ENCODE peak calls at places on chromosomes 6 and 20, in eight cellular contexts. C is iPS-NIHi11; D is GM12878; O is cardiac fibroblast; R is NT2/D1; F is central memory CD4-positive, alpha-beta T cell; U is stimulated activated CD4-positive, alpha-beta T cell treated with anti-CD3 and anti-CD28 coated beads, Interleukin-12 subunit alpha, Interleukin-12 subunit beta, amount 100 ng/mL, for 48 hours; M is effector memory CD4-positive, alpha-beta T cell. H is an unnamed sample.

GRCh38 chr6:79586548-79586947 is 44.6 kb upstream of the SH3BGRL2 start:
- DNase-seq in D (no peak), M (no peak), R (no peak), U (no peak), C (peak; percentile 48), O (peak; percentile 59), F (no peak), H (no peak)

GRCh38 chr6:41675176-41675767 is 37.0 kb downstream of the MDFI start:
- DNase-seq in D (no peak), O (no peak), R (no peak), U (no peak), C (no peak), F (no peak), M (no peak), H (no peak)

GRCh38 chr6:89464295-89464694 is 31.3 kb downstream of the ANKRD6 start:
- DNase-seq in U (no peak), O (no peak), M (no peak), C (no peak), D (no peak), F (no peak), R (no peak), H (no peak)

GRCh38 chr6:90005048-90005827 is 111.0 kb downstream of the GJA10 start:
- DNase-seq in M (no peak), U (no peak), R (no peak), C (peak; percentile 35), O (no peak), F (no peak), D (no peak), H (no peak)

GRCh38 chr20:56974499-56975250 is 291.8 kb downstream of the BMP7 start:
- DNase-seq in M (no peak), O (peak; percentile 5), F (no peak), R (peak; percentile 68), D (no peak), U (no peak), C (peak; percentile 70), H (peak; percentile 81)

GRCh38 chr6:116217069-116217468 is 36.8 kb downstream of the TSPYL4 start:
- DNase-seq in F (peak; percentile 23), U (no peak), D (no peak), R (no peak), C (peak; percentile 21), M (no peak), O (peak; percentile 73), H (no peak)

GRCh38 chr6:160733045-160733646 is 31.1 kb downstream of the PLG start:
- DNase-seq in U (no peak), F (peak; percentile 13), C (peak; percentile 69), O (peak; percentile 64), M (no peak), D (no peak), R (peak; percentile 23), H (peak; percentile 47)

GRCh38 chr6:169851641-169852503 is 100.5 kb downstream of the ERMARD start:
- DNase-seq in U (no peak), R (peak; percentile 33), F (no peak), O (peak; percentile 45), M (no peak), C (no peak), D (no peak), H (no peak)

GRCh38 chr6:33419580-33420492 is at the start of gene SYNGAP1:
- DNase-seq in O (peak; percentile 33), C (no peak), U (no peak), M (no peak), D (no peak), F (no peak), R (no peak), H (no peak)

GRCh38 chr6:170062904-170063220 is 228.0 kb downstream of the DLL1 start:
- DNase-seq in O (no peak), F (no peak), D (no peak), R (no peak), M (no peak), C (no peak), U (no peak), H (no peak)

GRCh38 chr6:56613247-56613851 is 29.3 kb downstream of the DST start:
- DNase-seq in O (no peak), M (no peak), U (no peak), R (no peak), C (no peak), D (no peak), F (no peak), H (no peak)

GRCh38 chr6:157688960-157689599 is 134.0 kb upstream of the SNX9 start:
- DNase-seq in O (no peak), F (no peak), C (peak; percentile 72), M (no peak), R (no peak), D (no peak), U (no peak), H (no peak)

GRCh38 chr6:142845624-142846458 is 99.1 kb downstream of the HIVEP2 start:
- DNase-seq in M (peak; percentile 43), U (no peak), R (peak; percentile 36), F (peak; percentile 63), O (peak; percentile 92), D (no peak), C (peak; percentile 67), H (peak; percentile 63)

GRCh38 chr6:33949877-33950831 is 146.4 kb upstream of the MLN start:
- DNase-seq in O (no peak), D (no peak), M (no peak), C (peak; percentile 71), U (no peak), F (no peak), R (no peak), H (no peak)

GRCh38 chr20:63029358-63030121 is 22.8 kb upstream of the BHLHE23 start:
- DNase-seq in M (no peak), O (no peak), C (peak; percentile 58), U (no peak), R (no peak), D (no peak), F (no peak), H (no peak)

GRCh38 chr20:41316602-41317535 is 662 bp downstream of the ZHX3 start:
- DNase-seq in O (peak; percentile 94), M (peak; percentile 61), D (no peak), R (no peak), C (peak; percentile 86), U (peak; percentile 73), F (peak; percentile 46), H (peak; percentile 63)

GRCh38 chr6:154276810-154277577 is 79.6 kb downstream of the IPCEF1 start:
- DNase-seq in F (peak; percentile 53), U (no peak), M (no peak), C (no peak), D (no peak), O (peak; percentile 61), R (no peak), H (no peak)

GRCh38 chr6:49888742-49889431 is 22.6 kb upstream of the CRISP1 start:
- DNase-seq in U (no peak), C (no peak), M (no peak), D (no peak), F (no peak), R (no peak), O (no peak), H (no peak)

GRCh38 chr20:64156136-64156885 is 7.9 kb upstream of the MYT1 start:
- DNase-seq in F (no peak), M (no peak), C (no peak), U (no peak), O (no peak), D (no peak), R (no peak), H (no peak)

GRCh38 chr6:158231551-158232444 is 63.6 kb downstream of the GTF2H5 start:
- DNase-seq in O (peak; percentile 57), D (no peak), M (peak; percentile 66), R (no peak), C (peak; percentile 97), F (peak; percentile 75), U (peak; percentile 70), H (peak; percentile 68)

GRCh38 chr6:21873562-21873961 is 280.0 kb downstream of the SOX4 start:
- DNase-seq in O (peak; percentile 97), D (no peak), C (no peak), M (no peak), F (no peak), U (no peak), R (no peak), H (no peak)

GRCh38 chr20:51311636-51312479 is 230.7 kb downstream of the NFATC2 start:
- DNase-seq in M (no peak), F (no peak), U (no peak), R (peak; percentile 90), O (no peak), D (no peak), C (peak; percentile 59), H (no peak)

GRCh38 chr6:34301408-34301807 is 52.6 kb upstream of the SMIM29 start:
- DNase-seq in C (no peak), D (no peak), F (no peak), O (peak; percentile 96), M (no peak), R (no peak), U (no peak), H (no peak)

GRCh38 chr6:158313989-158314388 is 1.7 kb downstream of the TULP4 start:
- DNase-seq in D (no peak), R (no peak), F (no peak), O (no peak), M (no peak), C (no peak), U (no peak), H (no peak)

GRCh38 chr6:18504232-18504596 is 117.1 kb downstream of the RNF144B start:
- DNase-seq in M (no peak), F (no peak), O (no peak), R (no peak), D (no peak), U (no peak), C (no peak), H (no peak)

GRCh38 chr20:62258499-62259293 is 20.4 kb downstream of the OSBPL2 start:
- DNase-seq in O (peak; percentile 85), U (no peak), F (no peak), D (no peak), C (no peak), R (no peak), M (no peak), H (no peak)

GRCh38 chr20:46305331-46305972 is 2.8 kb downstream of the CDH22 start:
- DNase-seq in R (no peak), C (no peak), F (no peak), M (no peak), U (no peak), D (no peak), O (no peak), H (no peak)

GRCh38 chr6:39934060-39934757 is at the start of gene MOCS1:
- DNase-seq in U (peak; percentile 35), D (no peak), C (peak; percentile 95), F (no peak), R (peak; percentile 47), O (peak; percentile 70), M (no peak), H (peak; percentile 58)

GRCh38 chr6:73866305-73866704 is 170.3 kb downstream of the CD109 start:
- DNase-seq in R (no peak), U (no peak), C (no peak), M (no peak), O (no peak), D (no peak), F (no peak), H (no peak)

GRCh38 chr6:136773473-136773796 is 18.8 kb downstream of the MAP3K5 start:
- DNase-seq in U (no peak), F (no peak), M (no peak), R (no peak), D (no peak), C (no peak), O (no peak), H (no peak)

GRCh38 chr6:30716879-30717128 is 277 bp downstream of the MDC1 start:
- DNase-seq in R (no peak), M (no peak), F (no peak), D (no peak), O (no peak), U (no peak), C (no peak), H (no peak)

GRCh38 chr6:105507811-105508210 is 104.9 kb upstream of the PREP start:
- DNase-seq in O (no peak), R (no peak), C (no peak), D (no peak), U (no peak), M (no peak), F (no peak), H (no peak)

GRCh38 chr6:79188885-79189505 is 45.5 kb downstream of the HMGN3 start:
- DNase-seq in R (no peak), M (no peak), F (no peak), C (no peak), O (no peak), U (no peak), D (no peak), H (no peak)

GRCh38 chr20:45110301-45110700 is 4.7 kb downstream of the WFDC5 start:
- DNase-seq in D (no peak), U (no peak), C (no peak), M (no peak), F (no peak), O (no peak), R (no peak), H (no peak)

H was measured in neuronal stem cell.